ENCODE peak calls at places on chromosomes 5 and 9, in four cellular contexts. M, A, T and Y are unnamed samples.

GRCh38 chr5:141519605-141520288 is 30.9 kb downstream of the PCDHGC5 start:
- DNase-seq in M (peak; percentile 42), T (no peak), A (no peak), Y (no peak)

GRCh38 chr5:111960466-111961215 is 203.6 kb upstream of the NREP start:
- DNase-seq in T (no peak), A (no peak), M (peak; percentile 74), Y (no peak)

GRCh38 chr5:674630-675011 is 18.5 kb downstream of the TPPP start:
- DNase-seq in M (peak; percentile 56), T (peak; percentile 52), A (peak; percentile 16), Y (peak; percentile 68)

GRCh38 chr9:93081931-93082330 is 14.1 kb upstream of the CARD19 start:
- DNase-seq in A (peak; percentile 5), M (peak; percentile 94), T (peak; percentile 5), Y (peak; percentile 3)

GRCh38 chr5:173242079-173242478 is 7.1 kb upstream of the NKX2-5 start:
- DNase-seq in T (no peak), M (no peak), A (no peak), Y (peak; percentile 56)

GRCh38 chr5:142364251-142365145 is 39.7 kb upstream of the SPRY4 start:
- DNase-seq in T (peak; percentile 92), A (no peak), M (peak; percentile 63), Y (peak; percentile 75)

GRCh38 chr5:5231576-5231975 is 91.4 kb downstream of the ADAMTS16 start:
- DNase-seq in A (no peak), T (no peak), M (no peak), Y (no peak)

GRCh38 chr5:43016217-43016779 is 23.8 kb downstream of the ANXA2R start:
- DNase-seq in A (no peak), T (no peak), M (no peak), Y (peak; percentile 60)

GRCh38 chr9:33445389-33445881 is 2.0 kb downstream of the AQP3 start:
- DNase-seq in T (peak; percentile 84), M (no peak), A (peak; percentile 51), Y (peak; percentile 69)

DNA sequence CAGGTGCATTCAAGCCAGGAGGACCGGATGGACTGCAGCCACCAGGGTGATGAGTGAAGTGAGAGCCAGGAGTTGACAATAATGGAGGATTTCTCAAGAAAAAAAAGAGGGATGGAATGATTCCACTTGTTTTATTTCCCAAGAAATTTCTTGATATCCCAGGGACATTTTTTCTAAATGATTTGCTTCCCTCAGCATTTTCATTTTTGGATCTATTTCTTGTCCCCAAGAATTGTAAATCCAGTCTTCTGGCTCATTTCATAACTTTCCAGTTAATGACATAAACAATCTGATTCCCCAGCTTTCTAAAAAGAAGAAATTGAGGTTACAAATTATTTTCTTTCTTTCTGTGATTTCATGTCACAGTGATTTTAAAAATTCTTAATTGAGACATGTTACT is 446.5 kb downstream of the PRR16 start:
- DNase-seq in T (no peak), M (no peak), A (no peak), Y (no peak)
- H3K27ac ChIP-seq in T (no peak overlapping the region), M (no peak overlapping the region), A (no peak overlapping the region), Y (no peak overlapping the region)

GRCh38 chr9:95029251-95029650 is 288.3 kb downstream of the FANCC start:
- DNase-seq in A (no peak), M (no peak), T (no peak), Y (no peak)
- H3K4me1 ChIP-seq in A (peaks cover 8% of the 10 kb centered on the region), M (peaks cover 37% of the 10 kb centered on the region), T (peaks cover 62% of the 10 kb centered on the region), Y (peaks cover 18% of the 10 kb centered on the region)

GRCh38 chr5:45694255-45694834 is 1.8 kb downstream of the HCN1 start:
- DNase-seq in T (no peak), M (peak; percentile 15), A (no peak), Y (peak; percentile 50)
- H3K9ac ChIP-seq in T (no peak overlapping the region), M (no peak overlapping the region), A (no peak overlapping the region), Y (no peak overlapping the region)

GRCh38 chr5:30693326-30693725 is 500.2 kb upstream of the CDH6 start:
- DNase-seq in M (no peak), A (no peak), T (no peak), Y (no peak)

DNA sequence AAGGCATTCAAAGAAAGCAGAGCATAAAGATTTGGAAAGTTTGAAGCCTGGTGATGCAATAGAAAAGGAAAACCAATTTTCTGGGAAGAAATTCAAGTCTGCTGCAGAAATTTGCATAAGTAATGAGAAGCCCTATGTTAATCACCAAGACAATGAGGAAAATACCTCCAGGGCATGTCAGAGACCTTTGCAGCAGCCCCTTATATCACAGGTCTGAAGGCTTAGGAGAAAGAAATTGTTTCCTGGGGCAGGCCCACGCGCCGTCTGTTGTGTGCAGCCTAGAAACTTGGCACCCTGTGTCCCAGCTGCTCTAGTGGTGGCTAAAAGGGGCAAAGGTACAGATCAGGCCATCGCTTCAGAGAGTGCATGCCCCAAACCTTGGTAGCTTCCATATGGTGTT is 495.3 kb upstream of the CDH6 start:
- DNase-seq in A (no peak), T (no peak), M (no peak), Y (no peak)
- H3K27ac ChIP-seq in A (no peak overlapping the region), T (no peak overlapping the region), M (no peak overlapping the region), Y (no peak overlapping the region)

GRCh38 chr9:128088253-128088945 is 20.4 kb downstream of the SLC25A25 start:
- DNase-seq in M (no peak), T (peak; percentile 59), A (no peak), Y (no peak)
- H3K4me1 ChIP-seq in M (peaks cover 9% of the 10 kb centered on the region), T (peaks cover 3% of the 10 kb centered on the region), A (peaks cover 6% of the 10 kb centered on the region), Y (no peaks in the 10 kb centered on the region)

DNA sequence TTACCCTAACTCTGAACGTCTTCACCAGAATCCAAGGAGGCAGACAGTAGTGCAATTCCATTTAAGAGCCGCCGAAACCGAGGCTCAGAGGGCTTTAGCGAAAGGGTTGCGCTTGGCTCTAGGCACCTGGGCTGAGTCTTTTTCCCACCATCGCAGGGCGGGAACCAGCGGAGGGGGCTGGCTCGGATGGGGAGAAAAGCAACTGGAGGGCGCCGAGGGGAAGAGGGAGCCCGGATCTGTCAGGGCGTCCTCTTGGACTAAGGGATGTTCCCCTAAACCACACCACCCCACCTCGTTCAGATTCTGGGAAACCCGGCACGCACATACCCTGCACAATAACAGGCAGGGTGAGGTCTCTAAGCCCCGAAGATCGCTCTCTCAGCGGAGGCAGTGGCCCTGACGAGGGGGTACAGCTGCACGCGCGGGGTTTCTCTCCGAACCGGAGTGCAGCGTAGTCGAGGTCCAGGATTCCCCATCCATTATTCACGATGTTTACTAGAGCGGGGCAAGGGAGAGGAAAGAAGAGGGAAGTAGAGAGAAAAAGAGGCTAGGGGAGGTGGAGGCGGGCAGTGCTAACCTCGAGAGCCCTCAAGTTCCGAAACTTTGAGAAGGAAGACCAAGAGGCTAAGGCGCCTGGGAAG is 1.3 kb upstream of the POU4F3 start:
- DNase-seq in A (no peak), T (no peak), M (no peak), Y (peak; percentile 67)
- H3K9ac ChIP-seq in A (no peak overlapping the region), T (no peak overlapping the region), M (no peak overlapping the region), Y (no peak overlapping the region)

DNA sequence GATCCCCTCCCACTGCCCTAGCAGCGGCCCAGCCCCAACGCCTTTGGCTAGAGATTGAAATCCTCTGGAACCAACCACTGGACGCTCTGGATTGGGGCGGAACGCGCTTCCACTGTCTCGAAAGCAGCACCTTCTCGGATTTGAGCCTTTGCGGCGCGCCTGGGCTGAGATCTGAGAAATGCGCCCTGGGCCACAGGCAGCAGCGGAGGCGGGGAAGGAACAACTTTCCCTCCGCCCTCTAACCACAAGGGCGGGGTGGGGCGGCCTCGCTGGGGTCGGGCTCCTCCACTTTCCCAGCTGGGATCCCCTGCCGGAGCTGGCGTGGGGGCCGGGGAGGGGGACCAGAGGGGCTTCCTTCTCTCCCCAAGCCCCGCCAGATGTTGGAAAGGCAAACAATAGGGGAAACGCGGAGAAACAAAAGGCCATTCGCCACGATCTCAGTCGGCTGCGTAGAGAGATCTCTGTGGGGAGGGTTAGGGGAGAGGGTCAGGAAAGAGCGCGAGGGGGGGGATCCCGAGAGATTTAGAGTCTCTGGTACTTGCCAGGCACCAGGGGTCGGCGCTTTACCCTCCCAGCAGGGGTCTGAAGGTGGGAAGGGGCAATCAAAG is 1.2 kb downstream of the MOB3B start:
- DNase-seq in T (peak; percentile 92), M (peak; percentile 67), A (peak; percentile 92), Y (peak; percentile 94)
- H3K27ac ChIP-seq in T (peak overlapping the region; percentile 82), M (no peak overlapping the region), A (peak overlapping the region; percentile 96), Y (no peak overlapping the region)

GRCh38 chr5:74148321-74148720 is 492.2 kb downstream of the ENC1 start:
- DNase-seq in A (no peak), M (no peak), T (no peak), Y (no peak)

GRCh38 chr5:74145904-74146303 is 494.6 kb downstream of the ENC1 start:
- DNase-seq in A (no peak), T (no peak), M (no peak), Y (no peak)

GRCh38 chr5:74154526-74154925 is 486.0 kb downstream of the ENC1 start:
- DNase-seq in T (no peak), M (no peak), A (no peak), Y (no peak)

GRCh38 chr5:74143724-74144330 is 496.7 kb downstream of the ENC1 start:
- DNase-seq in M (no peak), T (no peak), A (no peak), Y (no peak)

GRCh38 chr5:74149395-74149794 is 491.1 kb downstream of the ENC1 start:
- DNase-seq in M (no peak), T (no peak), A (no peak), Y (no peak)
- H3K4me1 ChIP-seq in M (no peaks in the 10 kb centered on the region), T (no peaks in the 10 kb centered on the region), A (no peaks in the 10 kb centered on the region), Y (no peaks in the 10 kb centered on the region)

GRCh38 chr9:95462419-95463121 is 54.2 kb downstream of the PTCH1 start:
- DNase-seq in A (peak; percentile 77), T (peak; percentile 87), M (peak; percentile 95), Y (peak; percentile 82)
- H3K9ac ChIP-seq in A (peak overlapping the region; percentile 62), T (no peak overlapping the region), M (peak overlapping the region; percentile 83), Y (peak overlapping the region; percentile 45)

DNA sequence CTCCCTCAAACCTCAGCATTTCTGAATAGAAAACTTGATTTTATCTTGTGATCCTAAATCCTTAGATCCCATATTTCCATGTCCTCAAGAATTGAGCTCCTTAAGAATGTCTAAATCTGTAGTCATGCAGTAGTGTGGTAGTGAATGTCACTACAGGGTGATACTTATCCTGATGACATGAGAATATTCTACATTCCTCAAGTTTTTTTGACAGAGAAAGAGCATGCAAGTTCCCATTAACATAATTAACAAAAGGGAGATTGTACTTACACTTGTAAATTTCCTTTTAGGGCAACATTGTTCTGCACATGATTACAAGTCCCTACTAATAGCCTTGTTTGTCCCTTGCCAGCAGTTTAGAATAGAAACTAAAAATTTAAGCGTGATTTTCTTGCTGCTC is 352.3 kb downstream of the PTPRD start:
- DNase-seq in M (no peak), A (no peak), T (no peak), Y (no peak)
- H3K27ac ChIP-seq in M (no peak overlapping the region), A (no peak overlapping the region), T (no peak overlapping the region), Y (no peak overlapping the region)